ENCODE peak calls at places on chromosomes 6 and 20, in eight cellular contexts. T is foreskin fibroblast; P is uterus; F is GM23338; X is cardiac fibroblast; K is CD8-positive, alpha-beta T cell; B is psoas muscle; V is IMR-90. Q is an unnamed sample.

GRCh38 chr20:36744764-36745191 is 1.1 kb downstream of the NDRG3 start:
- DNase-seq in K (no peak), F (peak), P (peak), B (peak), V (peak), X (peak), T (peak), Q (no peak)

GRCh38 chr20:43937586-43937985 is 22.9 kb downstream of the TOX2 start:
- DNase-seq in T (peak), F (no peak), B (no peak), V (no peak), X (peak), P (no peak), K (no peak), Q (no peak)

GRCh38 chr20:36506253-36506652 is 35.1 kb upstream of the MYL9 start:
- DNase-seq in T (peak), X (no peak), K (no peak), V (no peak), F (peak), P (no peak), B (no peak), Q (no peak)

GRCh38 chr6:2935566-2936291 is 32.6 kb upstream of the SERPINB9 start:
- DNase-seq in X (no peak), V (no peak), P (no peak), K (no peak), T (no peak), F (peak), B (no peak), Q (no peak)

GRCh38 chr6:169975701-169976100 is 224.3 kb downstream of the ERMARD start:
- DNase-seq in P (no peak), V (no peak), B (no peak), X (no peak), F (no peak), T (no peak), K (no peak), Q (no peak)

GRCh38 chr20:38060536-38060935 is 27.0 kb downstream of the RPRD1B start:
- DNase-seq in V (peak), K (no peak), P (no peak), B (no peak), F (no peak), X (peak), T (no peak), Q (no peak)

GRCh38 chr20:43186312-43186711 is 3.4 kb downstream of the PTPRT start:
- DNase-seq in X (no peak), T (no peak), B (no peak), K (no peak), V (no peak), F (no peak), P (no peak), Q (no peak)

GRCh38 chr6:139231206-139231605 is 60.6 kb downstream of the TXLNB start:
- DNase-seq in F (no peak), X (no peak), K (no peak), V (peak), P (no peak), T (peak), B (no peak), Q (no peak)

GRCh38 chr6:170262481-170263088 is 28.3 kb downstream of the DLL1 start:
- DNase-seq in X (no peak), P (no peak), V (no peak), K (no peak), B (no peak), T (no peak), F (no peak), Q (no peak)

GRCh38 chr6:25882066-25882496 is 8.0 kb upstream of the SLC17A3 start:
- DNase-seq in T (peak), F (peak), V (no peak), K (peak), X (no peak), P (peak), B (peak), Q (no peak)

GRCh38 chr6:159108438-159108985 is 60.7 kb upstream of the FNDC1 start:
- DNase-seq in K (no peak), V (no peak), T (peak), F (no peak), X (no peak), P (no peak), B (no peak), Q (no peak)

GRCh38 chr6:159109391-159109790 is 59.8 kb upstream of the FNDC1 start:
- DNase-seq in B (no peak), V (no peak), K (no peak), X (no peak), F (no peak), P (no peak), T (no peak), Q (no peak)

GRCh38 chr6:159105716-159106115 is 60.9 kb upstream of the TAGAP start:
- DNase-seq in P (no peak), X (no peak), K (no peak), B (no peak), V (no peak), T (no peak), F (no peak), Q (no peak)

GRCh38 chr6:159106627-159107241 is 61.9 kb upstream of the TAGAP start:
- DNase-seq in X (peak), P (peak), B (peak), F (peak), T (peak), V (peak), K (peak), Q (no peak)

GRCh38 chr6:159107451-159108260 is 61.5 kb upstream of the FNDC1 start:
- DNase-seq in B (peak), F (no peak), T (no peak), K (peak), V (no peak), P (no peak), X (no peak), Q (no peak)
- H3K4me3 ChIP-seq in B (no peak), F (no peak), T (no peak), K (peak), V (no peak), P (no peak), X (no peak), Q (no peak)

GRCh38 chr6:137155830-137156229 is 17.6 kb downstream of the IL22RA2 start:
- DNase-seq in F (no peak), X (peak), T (peak), P (no peak), V (no peak), B (no peak), K (no peak), Q (no peak)
- TF ChIP-seq CTCF in F (peak), X (no peak), T (no peak), P (no peak), V (no peak), B (no peak), K (no peak), Q (no peak)

GRCh38 chr6:122116912-122117663 is 282.4 kb upstream of the HSF2 start:
- DNase-seq in V (no peak), B (no peak), T (no peak), P (peak), X (no peak), K (no peak), F (no peak), Q (no peak)
- H3K4me3 ChIP-seq in V (no peak), B (no peak), T (no peak), P (no peak), X (no peak), K (no peak), F (no peak), Q (no peak)

GRCh38 chr20:58685988-58686387 is 6.6 kb upstream of the NPEPL1 start:
- DNase-seq in V (no peak), T (no peak), B (no peak), F (no peak), X (no peak), K (no peak), P (no peak), Q (no peak)

GRCh38 chr20:58688838-58689237 is 3.8 kb upstream of the NPEPL1 start:
- DNase-seq in K (no peak), X (no peak), F (no peak), T (peak), V (peak), P (no peak), B (no peak), Q (no peak)

GRCh38 chr20:58690851-58691250 is 1.7 kb upstream of the NPEPL1 start:
- DNase-seq in K (no peak), V (peak), F (no peak), X (peak), P (peak), B (no peak), T (peak), Q (no peak)

GRCh38 chr20:58690351-58690750 is 2.2 kb upstream of the NPEPL1 start:
- DNase-seq in P (no peak), V (no peak), B (no peak), K (no peak), X (no peak), T (no peak), F (no peak), Q (no peak)

GRCh38 chr20:58688414-58688813 is 4.2 kb upstream of the NPEPL1 start:
- DNase-seq in X (no peak), K (no peak), P (no peak), T (no peak), F (no peak), B (no peak), V (no peak), Q (no peak)
- TF ChIP-seq CTCF in X (no peak), K (no peak), P (no peak), T (no peak), F (no peak), B (no peak), V (no peak), Q (no peak)

Q was measured in BJ.